ENCODE peak calls at places on chromosomes 1 and 21, in six cellular contexts. Q is CD8-positive, alpha-beta T cell; W is fibroblast of mammary gland; D is heart right ventricle; A is cardiac muscle cell; U is uterus. C is an unnamed sample.

GRCh38 chr1:208132287-208132882 is 111.8 kb downstream of the PLXNA2 start:
- DNase-seq in A (peak; percentile 87), U (peak; percentile 76), Q (peak; percentile 45), W (peak; percentile 62), D (peak; percentile 87), C (peak; percentile 79)

GRCh38 chr1:34425785-34426184 is 249.1 kb downstream of the C1orf94 start:
- DNase-seq in A (no peak), Q (no peak), U (no peak), D (no peak), W (no peak), C (no peak)

GRCh38 chr1:75053207-75053606 is 81.0 kb upstream of the LHX8 start:
- DNase-seq in W (no peak), Q (no peak), D (no peak), A (peak; percentile 5), U (no peak), C (no peak)

GRCh38 chr1:118247593-118247992 is 62.6 kb upstream of the SPAG17 start:
- DNase-seq in W (peak; percentile 23), A (peak; percentile 29), U (no peak), D (no peak), Q (no peak), C (peak; percentile 31)

GRCh38 chr1:68141079-68141800 is 90.8 kb upstream of the DIRAS3 start:
- DNase-seq in A (peak; percentile 77), D (no peak), Q (no peak), W (no peak), U (no peak), C (peak; percentile 92)

GRCh38 chr1:29805122-29805895 is 569.0 kb downstream of the PTPRU start:
- DNase-seq in W (no peak), A (peak; percentile 23), U (peak; percentile 9), Q (no peak), D (no peak), C (no peak)

GRCh38 chr1:111948209-111949131 is 41.0 kb downstream of the KCND3 start:
- DNase-seq in D (peak; percentile 72), A (no peak), U (peak; percentile 69), Q (no peak), W (peak; percentile 24), C (no peak)

GRCh38 chr1:170424346-170424745 is 107.6 kb upstream of the GORAB start:
- DNase-seq in W (no peak), Q (no peak), U (no peak), A (no peak), D (no peak), C (no peak)

DNA sequence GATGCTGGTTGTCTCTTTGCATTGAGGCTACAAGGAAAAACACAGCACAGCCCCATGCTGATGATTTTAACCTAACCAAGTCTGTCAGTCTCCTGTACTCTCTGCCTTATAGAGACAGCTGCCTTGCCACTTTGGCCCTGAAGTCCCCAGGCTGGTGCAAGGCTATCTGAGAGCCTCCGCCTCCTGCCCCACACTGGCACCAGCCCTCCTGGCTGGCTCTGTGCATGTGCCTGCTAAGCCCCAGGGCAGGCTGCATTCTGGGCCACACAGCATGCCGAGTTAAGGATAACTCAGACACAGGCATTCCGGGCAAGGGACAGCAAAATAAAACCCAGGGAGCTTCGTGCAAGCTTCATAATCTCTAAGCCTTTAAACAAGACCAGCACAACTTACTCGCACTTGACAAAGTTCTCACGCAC is 910 bp downstream of the RUNX1 start:
- DNase-seq in D (no peak), Q (peak; percentile 33), W (no peak), A (no peak), U (no peak), C (no peak)
- H3K4me3 ChIP-seq in D (peak overlapping the region; percentile 37), Q (peak overlapping the region; percentile 75), W (no peak overlapping the region), A (no peak overlapping the region), U (no peak overlapping the region), C (peak overlapping the region; percentile 63)

GRCh38 chr1:151369621-151370048 is 2.9 kb downstream of the SELENBP1 start:
- DNase-seq in D (no peak), Q (no peak), W (no peak), U (peak; percentile 23), A (no peak), C (no peak)
- TF ChIP-seq CTCF in D (no peak), Q (no peak), W (no peak), U (no peak), A (no peak), C (no peak)

GRCh38 chr1:31669433-31669785 is 24.7 kb upstream of the PEF1 start:
- DNase-seq in W (no peak), A (no peak), Q (no peak), U (no peak), D (no peak), C (no peak)

GRCh38 chr1:31669786-31670582 is 25.3 kb upstream of the PEF1 start:
- DNase-seq in Q (peak; percentile 58), U (peak; percentile 66), D (peak; percentile 83), W (peak; percentile 40), A (peak; percentile 47), C (peak; percentile 73)

GRCh38 chr1:31667065-31667785 is 22.5 kb upstream of the PEF1 start:
- DNase-seq in W (no peak), D (no peak), Q (no peak), A (no peak), U (no peak), C (no peak)

GRCh38 chr1:31666290-31666963 is 21.8 kb upstream of the PEF1 start:
- DNase-seq in U (no peak), W (peak; percentile 33), D (peak; percentile 33), Q (no peak), A (no peak), C (peak; percentile 41)

DNA sequence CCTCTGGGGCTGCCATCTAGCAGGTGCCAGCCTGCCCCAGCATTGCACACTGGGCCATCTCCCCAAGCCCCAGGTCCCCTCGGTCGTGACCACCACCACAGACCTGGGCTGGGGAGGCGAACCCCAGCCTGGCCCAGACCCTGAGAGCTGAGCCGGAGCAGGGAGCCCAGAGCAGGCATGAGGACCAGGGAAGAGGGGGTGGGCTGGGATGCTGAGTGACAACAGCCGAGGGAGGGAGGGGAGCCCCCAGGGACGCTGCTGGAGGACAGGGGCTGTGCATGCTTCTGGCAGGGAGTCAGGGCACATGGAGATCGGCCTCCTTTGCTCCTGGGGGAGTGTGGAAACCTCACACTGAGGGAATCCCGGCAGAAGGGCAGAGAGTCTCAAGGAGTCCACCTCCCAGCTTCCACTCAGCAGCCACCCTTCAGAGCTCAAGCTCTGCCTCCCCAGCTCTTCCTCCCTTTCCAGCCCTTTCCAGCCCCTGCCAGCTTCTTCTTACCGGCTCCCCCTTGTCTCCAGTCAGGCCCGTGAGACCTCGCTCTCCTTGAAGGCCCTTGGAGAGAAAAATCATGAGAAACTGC is 23.7 kb upstream of the PEF1 start:
- DNase-seq in D (no peak), U (no peak), A (no peak), W (no peak), Q (no peak), C (no peak)
- H3K4me3 ChIP-seq in D (no peak overlapping the region), U (no peak overlapping the region), A (no peak overlapping the region), W (no peak overlapping the region), Q (no peak overlapping the region), C (no peak overlapping the region)

GRCh38 chr21:16082038-16082816 is 352.4 kb downstream of the USP25 start:
- DNase-seq in W (peak; percentile 55), D (no peak), Q (no peak), A (peak; percentile 59), U (no peak), C (peak; percentile 52)
- TF ChIP-seq CTCF in W (peak; percentile 29), D (peak; percentile 63), Q (no peak), A (peak; percentile 17), U (peak; percentile 17), C (peak; percentile 34)

DNA sequence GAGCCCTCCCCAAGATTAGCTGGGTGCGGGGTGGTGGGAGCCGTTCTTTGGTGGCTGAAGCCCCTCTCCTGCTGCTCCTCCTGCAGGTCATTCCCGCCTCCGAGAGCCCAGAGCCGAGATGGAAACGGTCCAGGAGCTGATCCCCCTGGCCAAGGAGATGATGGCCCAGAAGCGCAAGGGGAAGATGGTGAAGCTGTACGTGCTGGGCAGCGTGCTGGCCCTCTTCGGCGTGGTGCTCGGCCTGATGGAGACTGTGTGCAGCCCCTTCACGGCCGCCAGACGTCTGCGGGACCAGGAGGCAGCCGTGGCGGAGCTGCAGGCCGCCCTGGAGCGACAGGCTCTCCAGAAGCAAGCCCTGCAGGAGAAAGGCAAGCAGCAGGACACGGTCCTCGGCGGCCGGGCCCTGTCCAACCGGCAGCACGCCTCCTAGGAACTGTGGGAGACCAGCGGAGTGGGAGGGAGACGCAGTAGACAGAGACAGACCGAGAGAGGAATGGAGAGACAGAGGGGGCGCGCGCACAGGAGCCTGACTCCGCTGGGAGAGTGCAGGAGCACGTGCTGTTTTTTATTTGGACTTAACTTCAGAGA is 449 bp downstream of the G0S2 start:
- DNase-seq in A (peak; percentile 57), Q (no peak), D (no peak), U (peak; percentile 46), W (no peak), C (peak; percentile 47)
- H3K4me3 ChIP-seq in A (peak overlapping the region; percentile 27), Q (peak overlapping the region; percentile 46), D (peak overlapping the region; percentile 74), U (peak overlapping the region; percentile 28), W (peak overlapping the region; percentile 50), C (peak overlapping the region; percentile 61)

DNA sequence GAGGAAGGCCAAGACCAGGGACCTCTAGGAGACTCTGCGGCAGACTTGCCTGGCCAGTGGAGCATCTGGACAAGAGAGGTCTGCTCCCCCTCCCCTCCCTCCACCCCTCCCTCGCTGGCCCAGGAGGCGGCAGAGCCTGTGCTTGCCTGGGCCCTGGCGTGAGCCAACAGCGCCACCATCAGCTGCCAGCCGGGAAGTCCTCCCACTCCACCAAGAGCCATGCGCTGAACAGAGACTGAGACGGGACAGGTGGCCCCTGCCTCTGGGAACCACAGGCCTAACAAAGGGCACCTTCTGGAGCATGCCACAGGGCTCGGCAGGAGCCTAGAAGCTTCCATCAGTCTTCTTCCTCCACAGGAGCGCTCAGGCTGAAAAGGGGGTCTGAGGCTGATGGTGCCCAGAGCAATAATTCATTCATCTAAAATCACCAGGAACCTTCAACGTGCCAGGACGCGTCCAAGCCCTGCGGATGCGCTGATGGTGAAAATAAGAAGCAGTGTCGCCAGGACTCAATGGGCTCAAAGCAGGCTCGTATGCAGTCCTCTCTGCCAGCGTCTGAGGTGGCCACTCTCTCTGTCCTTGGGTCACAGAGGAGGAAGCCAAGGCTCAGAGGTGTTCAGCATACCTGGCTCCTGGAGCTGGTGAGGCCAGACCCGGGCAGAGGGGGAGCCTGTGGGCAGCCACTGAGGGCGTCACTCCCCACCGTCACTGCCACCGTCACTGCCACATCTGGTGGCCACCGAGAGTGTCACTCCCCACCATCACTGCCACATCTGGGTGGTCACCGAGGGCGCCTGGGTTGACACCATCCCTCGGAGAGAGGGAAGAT is 161.2 kb downstream of the NPHP4 start:
- DNase-seq in Q (no peak), U (no peak), A (peak; percentile 36), W (no peak), D (no peak), C (no peak)
- TF ChIP-seq CTCF in Q (no peak), U (no peak), A (no peak), W (no peak), D (no peak), C (no peak)

GRCh38 chr1:38055965-38056364 is 9.4 kb upstream of the POU3F1 start:
- DNase-seq in D (no peak), U (no peak), Q (no peak), W (no peak), A (no peak), C (no peak)
- H3K4me3 ChIP-seq in D (no peak overlapping the region), U (no peak overlapping the region), Q (no peak overlapping the region), W (no peak overlapping the region), A (no peak overlapping the region), C (no peak overlapping the region)

C was measured in choroid plexus epithelial cell.